ENCODE peak calls at places on chromosomes 16 and 17, in nine cellular contexts. One of them, this sample, is unnamed.

GRCh38 chr17:78787444-78787843 is 5.4 kb upstream of the CYTH1 start:
- DNase-seq in cardiac fibroblast: no peak
- DNase-seq in fibroblast of lung: no peak
- DNase-seq in body of pancreas: no peak
- DNase-seq in lower lobe of right lung: no peak
- DNase-seq in mucosa of descending colon: no peak
- DNase-seq in prostate gland: no peak
- DNase-seq in fibroblast of pulmonary artery: no peak
- DNase-seq in IMR-90: no peak
- DNase-seq in this sample: no peak

GRCh38 chr17:13351046-13351445 is 250.7 kb downstream of the HS3ST3A1 start:
- DNase-seq in cardiac fibroblast: no peak
- DNase-seq in lower lobe of right lung: no peak
- DNase-seq in fibroblast of lung: peak
- DNase-seq in IMR-90: peak
- DNase-seq in fibroblast of pulmonary artery: no peak
- DNase-seq in mucosa of descending colon: no peak
- DNase-seq in prostate gland: no peak
- DNase-seq in body of pancreas: no peak
- DNase-seq in this sample: no peak

GRCh38 chr17:27461192-27461859 is 5.1 kb downstream of the KSR1 start:
- DNase-seq in lower lobe of right lung: no peak
- DNase-seq in fibroblast of pulmonary artery: no peak
- DNase-seq in cardiac fibroblast: peak
- DNase-seq in mucosa of descending colon: no peak
- DNase-seq in fibroblast of lung: no peak
- DNase-seq in IMR-90: no peak
- DNase-seq in body of pancreas: peak
- DNase-seq in prostate gland: no peak
- DNase-seq in this sample: peak

GRCh38 chr17:77675816-77676799 is 282.4 kb upstream of the TNRC6C start:
- DNase-seq in fibroblast of lung: peak
- DNase-seq in fibroblast of pulmonary artery: no peak
- DNase-seq in lower lobe of right lung: no peak
- DNase-seq in mucosa of descending colon: no peak
- DNase-seq in body of pancreas: no peak
- DNase-seq in cardiac fibroblast: peak
- DNase-seq in IMR-90: no peak
- DNase-seq in prostate gland: no peak
- DNase-seq in this sample: no peak

GRCh38 chr16:2798723-2799204 is 494 bp downstream of the PRSS41 start:
- DNase-seq in fibroblast of lung: no peak
- DNase-seq in IMR-90: no peak
- DNase-seq in prostate gland: no peak
- DNase-seq in cardiac fibroblast: no peak
- DNase-seq in mucosa of descending colon: peak
- DNase-seq in body of pancreas: no peak
- DNase-seq in lower lobe of right lung: peak
- DNase-seq in fibroblast of pulmonary artery: no peak
- DNase-seq in this sample: no peak

GRCh38 chr16:68668266-68668665 is 23.2 kb downstream of the CDH3 start:
- DNase-seq in prostate gland: no peak
- DNase-seq in IMR-90: peak
- DNase-seq in fibroblast of lung: no peak
- DNase-seq in fibroblast of pulmonary artery: no peak
- DNase-seq in cardiac fibroblast: no peak
- DNase-seq in body of pancreas: no peak
- DNase-seq in mucosa of descending colon: no peak
- DNase-seq in lower lobe of right lung: no peak
- DNase-seq in this sample: no peak

GRCh38 chr16:35146723-35147458 is 1687.5 kb downstream of the TP53TG3F start:
- DNase-seq in IMR-90: no peak
- DNase-seq in lower lobe of right lung: peak
- DNase-seq in mucosa of descending colon: no peak
- DNase-seq in cardiac fibroblast: no peak
- DNase-seq in prostate gland: no peak
- DNase-seq in body of pancreas: no peak
- DNase-seq in fibroblast of pulmonary artery: no peak
- DNase-seq in fibroblast of lung: no peak
- DNase-seq in this sample: no peak

GRCh38 chr16:68219708-68220378 is 16.1 kb downstream of the ESRP2 start:
- DNase-seq in prostate gland: no peak
- DNase-seq in fibroblast of lung: no peak
- DNase-seq in cardiac fibroblast: no peak
- DNase-seq in body of pancreas: no peak
- DNase-seq in mucosa of descending colon: no peak
- DNase-seq in fibroblast of pulmonary artery: no peak
- DNase-seq in lower lobe of right lung: no peak
- DNase-seq in IMR-90: no peak
- DNase-seq in this sample: no peak

GRCh38 chr16:75555213-75555706 is 792 bp downstream of the TMEM231 start:
- DNase-seq in body of pancreas: peak
- DNase-seq in cardiac fibroblast: peak
- DNase-seq in mucosa of descending colon: peak
- DNase-seq in IMR-90: peak
- DNase-seq in fibroblast of pulmonary artery: peak
- DNase-seq in fibroblast of lung: peak
- DNase-seq in prostate gland: peak
- DNase-seq in lower lobe of right lung: peak
- DNase-seq in this sample: peak

GRCh38 chr17:64115871-64116534 is 13.9 kb downstream of the ERN1 start:
- DNase-seq in cardiac fibroblast: peak
- DNase-seq in fibroblast of lung: peak
- DNase-seq in IMR-90: peak
- DNase-seq in prostate gland: no peak
- DNase-seq in lower lobe of right lung: no peak
- DNase-seq in fibroblast of pulmonary artery: peak
- DNase-seq in body of pancreas: peak
- DNase-seq in mucosa of descending colon: no peak
- DNase-seq in this sample: peak

GRCh38 chr16:67571981-67572431 is 9.7 kb downstream of the CTCF start:
- DNase-seq in fibroblast of lung: peak
- DNase-seq in cardiac fibroblast: peak
- DNase-seq in body of pancreas: no peak
- DNase-seq in prostate gland: no peak
- DNase-seq in lower lobe of right lung: no peak
- DNase-seq in mucosa of descending colon: no peak
- DNase-seq in IMR-90: peak
- DNase-seq in fibroblast of pulmonary artery: peak
- DNase-seq in this sample: no peak

GRCh38 chr17:11598274-11599221 is at the start of gene DNAH9:
- DNase-seq in body of pancreas: peak
- DNase-seq in mucosa of descending colon: peak
- DNase-seq in lower lobe of right lung: peak
- DNase-seq in fibroblast of pulmonary artery: peak
- DNase-seq in prostate gland: peak
- DNase-seq in cardiac fibroblast: peak
- DNase-seq in IMR-90: no peak
- DNase-seq in fibroblast of lung: peak
- DNase-seq in this sample: no peak

GRCh38 chr16:74738816-74739215 is 35.8 kb downstream of the FA2H start:
- DNase-seq in prostate gland: no peak
- DNase-seq in cardiac fibroblast: no peak
- DNase-seq in mucosa of descending colon: peak
- DNase-seq in IMR-90: no peak
- DNase-seq in fibroblast of lung: no peak
- DNase-seq in lower lobe of right lung: no peak
- DNase-seq in body of pancreas: no peak
- DNase-seq in fibroblast of pulmonary artery: no peak
- DNase-seq in this sample: no peak

GRCh38 chr16:86462334-86463084 is 47.8 kb upstream of the FOXF1 start:
- DNase-seq in fibroblast of pulmonary artery: no peak
- DNase-seq in mucosa of descending colon: peak
- DNase-seq in IMR-90: peak
- DNase-seq in cardiac fibroblast: no peak
- DNase-seq in fibroblast of lung: peak
- DNase-seq in body of pancreas: no peak
- DNase-seq in prostate gland: no peak
- DNase-seq in lower lobe of right lung: no peak
- DNase-seq in this sample: no peak

GRCh38 chr17:10754109-10754508 is 24.3 kb upstream of the TMEM220 start:
- DNase-seq in cardiac fibroblast: peak
- DNase-seq in IMR-90: peak
- DNase-seq in fibroblast of lung: no peak
- DNase-seq in body of pancreas: peak
- DNase-seq in fibroblast of pulmonary artery: peak
- DNase-seq in mucosa of descending colon: peak
- DNase-seq in prostate gland: peak
- DNase-seq in lower lobe of right lung: no peak
- DNase-seq in this sample: no peak

GRCh38 chr17:978110-979093 is 1.2 kb downstream of the NXN start:
- DNase-seq in mucosa of descending colon: peak
- DNase-seq in fibroblast of pulmonary artery: no peak
- DNase-seq in IMR-90: peak
- DNase-seq in cardiac fibroblast: peak
- DNase-seq in lower lobe of right lung: no peak
- DNase-seq in body of pancreas: peak
- DNase-seq in prostate gland: no peak
- DNase-seq in fibroblast of lung: peak
- DNase-seq in this sample: peak

GRCh38 chr16:50591800-50592771 is 43.9 kb downstream of the NKD1 start:
- DNase-seq in body of pancreas: peak
- DNase-seq in fibroblast of lung: no peak
- DNase-seq in cardiac fibroblast: no peak
- DNase-seq in mucosa of descending colon: peak
- DNase-seq in fibroblast of pulmonary artery: no peak
- DNase-seq in prostate gland: peak
- DNase-seq in lower lobe of right lung: no peak
- DNase-seq in IMR-90: no peak
- DNase-seq in this sample: no peak

GRCh38 chr17:4808378-4808767 is 1.4 kb downstream of the PLD2 start:
- DNase-seq in fibroblast of pulmonary artery: no peak
- DNase-seq in prostate gland: peak
- DNase-seq in body of pancreas: peak
- DNase-seq in mucosa of descending colon: peak
- DNase-seq in lower lobe of right lung: no peak
- DNase-seq in fibroblast of lung: no peak
- DNase-seq in cardiac fibroblast: peak
- DNase-seq in IMR-90: no peak
- DNase-seq in this sample: no peak
- H3K4me3 ChIP-seq in fibroblast of pulmonary artery: no peak
- H3K4me3 ChIP-seq in prostate gland: no peak
- H3K4me3 ChIP-seq in body of pancreas: no peak
- H3K4me3 ChIP-seq in mucosa of descending colon: no peak
- H3K4me3 ChIP-seq in lower lobe of right lung: peak
- H3K4me3 ChIP-seq in fibroblast of lung: peak
- H3K4me3 ChIP-seq in cardiac fibroblast: no peak
- H3K4me3 ChIP-seq in IMR-90: no peak
- H3K4me3 ChIP-seq in this sample: no peak

GRCh38 chr17:42277342-42277712 is 1.1 kb upstream of the STAT5B start:
- DNase-seq in lower lobe of right lung: no peak
- DNase-seq in body of pancreas: no peak
- DNase-seq in prostate gland: no peak
- DNase-seq in mucosa of descending colon: no peak
- DNase-seq in IMR-90: no peak
- DNase-seq in cardiac fibroblast: no peak
- DNase-seq in fibroblast of pulmonary artery: no peak
- DNase-seq in fibroblast of lung: no peak
- DNase-seq in this sample: no peak
- H3K4me3 ChIP-seq in lower lobe of right lung: peak
- H3K4me3 ChIP-seq in body of pancreas: no peak
- H3K4me3 ChIP-seq in prostate gland: no peak
- H3K4me3 ChIP-seq in mucosa of descending colon: no peak
- H3K4me3 ChIP-seq in IMR-90: no peak
- H3K4me3 ChIP-seq in cardiac fibroblast: no peak
- H3K4me3 ChIP-seq in fibroblast of pulmonary artery: no peak
- H3K4me3 ChIP-seq in fibroblast of lung: no peak
- H3K4me3 ChIP-seq in this sample: peak

DNA sequence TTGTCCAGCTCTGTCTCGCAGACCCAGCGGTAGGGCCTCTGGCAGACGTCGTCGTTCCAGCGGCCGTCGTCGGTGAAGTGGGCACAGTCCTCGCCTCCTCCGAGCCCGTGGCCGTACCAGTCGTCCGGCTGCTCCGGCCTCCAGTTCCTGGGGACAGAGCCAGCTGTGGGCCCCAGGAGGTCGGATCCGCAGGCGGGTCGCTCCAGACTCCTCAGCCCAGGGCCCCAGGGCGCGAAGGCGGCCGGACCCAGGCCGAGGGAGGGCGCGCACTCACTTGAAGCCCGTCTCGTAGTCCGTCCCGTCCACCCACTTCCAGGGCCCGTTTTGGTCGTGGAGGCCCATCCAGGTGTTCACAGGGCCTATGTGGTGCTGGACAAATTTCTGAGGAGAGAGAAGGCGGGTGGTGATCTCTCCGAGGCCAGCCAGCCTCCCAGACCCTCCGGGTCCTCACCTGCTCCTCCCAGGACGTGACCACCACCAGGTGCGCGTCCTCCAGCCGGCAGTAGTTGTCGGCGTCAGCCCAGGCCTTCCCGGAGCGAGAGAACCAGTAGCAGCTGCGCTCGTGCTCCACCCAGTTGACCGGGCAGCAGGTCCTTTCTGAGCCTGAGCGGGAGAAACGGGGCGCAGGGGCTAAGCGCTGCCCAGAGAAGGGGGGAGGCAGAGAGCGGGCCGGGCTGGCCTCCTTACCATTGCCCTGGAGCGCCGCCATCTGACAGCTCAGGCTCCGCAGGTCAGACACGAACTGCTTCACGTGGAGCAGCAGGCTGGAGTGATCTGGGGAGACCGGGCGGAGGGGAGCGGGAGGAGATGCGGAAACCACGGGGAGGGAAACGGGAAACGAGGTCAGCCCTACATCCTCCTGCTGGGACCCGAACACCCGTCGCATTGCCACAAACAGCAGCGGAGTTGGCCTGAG is 5.2 kb downstream of the ASGR1 start:
- DNase-seq in lower lobe of right lung: peak
- DNase-seq in fibroblast of pulmonary artery: no peak
- DNase-seq in prostate gland: peak
- DNase-seq in IMR-90: no peak
- DNase-seq in body of pancreas: peak
- DNase-seq in fibroblast of lung: peak
- DNase-seq in cardiac fibroblast: peak
- DNase-seq in mucosa of descending colon: peak
- DNase-seq in this sample: no peak
- H3K4me3 ChIP-seq in lower lobe of right lung: peak
- H3K4me3 ChIP-seq in fibroblast of pulmonary artery: no peak
- H3K4me3 ChIP-seq in prostate gland: no peak
- H3K4me3 ChIP-seq in IMR-90: no peak
- H3K4me3 ChIP-seq in body of pancreas: no peak
- H3K4me3 ChIP-seq in fibroblast of lung: no peak
- H3K4me3 ChIP-seq in cardiac fibroblast: no peak
- H3K4me3 ChIP-seq in mucosa of descending colon: no peak
- H3K4me3 ChIP-seq in this sample: no peak

DNA sequence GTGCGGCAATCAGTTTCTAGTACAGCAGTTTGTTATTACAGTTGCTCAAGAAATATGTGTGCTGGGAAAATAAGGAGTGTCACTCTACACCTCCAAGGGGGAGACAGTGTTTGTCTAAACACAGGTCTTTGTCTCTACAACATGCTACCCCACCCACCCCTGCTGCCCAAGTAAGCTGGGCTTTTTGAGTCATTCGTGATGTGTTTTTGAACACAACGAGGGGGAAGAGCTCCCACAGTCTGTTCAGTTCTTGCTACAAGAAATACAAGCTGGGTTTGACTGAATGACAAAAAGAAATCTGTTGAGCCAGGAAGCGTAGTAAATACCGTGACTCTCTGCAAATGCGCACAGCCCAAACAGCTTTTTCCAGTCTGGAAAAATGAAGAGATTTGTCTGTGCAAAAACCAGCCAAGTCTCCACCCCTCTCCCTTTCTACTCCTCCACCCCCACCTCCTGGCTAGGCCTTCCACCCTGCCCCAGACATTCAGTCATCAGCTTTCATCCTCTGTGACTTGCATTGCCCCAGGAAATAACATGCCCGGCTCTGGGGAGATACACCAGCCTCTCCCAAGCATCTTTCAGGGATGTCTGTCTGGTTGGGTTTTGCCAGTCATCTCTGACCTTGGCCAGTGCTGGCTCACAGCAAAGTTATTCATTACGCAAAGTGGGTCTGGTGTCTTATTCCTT is 25.7 kb downstream of the CHD9 start:
- DNase-seq in body of pancreas: peak
- DNase-seq in lower lobe of right lung: no peak
- DNase-seq in cardiac fibroblast: peak
- DNase-seq in fibroblast of pulmonary artery: peak
- DNase-seq in mucosa of descending colon: no peak
- DNase-seq in prostate gland: peak
- DNase-seq in IMR-90: peak
- DNase-seq in fibroblast of lung: peak
- DNase-seq in this sample: peak
- H3K4me3 ChIP-seq in body of pancreas: no peak
- H3K4me3 ChIP-seq in lower lobe of right lung: no peak
- H3K4me3 ChIP-seq in cardiac fibroblast: peak
- H3K4me3 ChIP-seq in fibroblast of pulmonary artery: peak
- H3K4me3 ChIP-seq in mucosa of descending colon: no peak
- H3K4me3 ChIP-seq in prostate gland: no peak
- H3K4me3 ChIP-seq in IMR-90: peak
- H3K4me3 ChIP-seq in fibroblast of lung: peak
- H3K4me3 ChIP-seq in this sample: no peak

This sample was measured in PC-9.